ENCODE peak calls at places on chromosomes 13 and 19, in ten cellular contexts. J is uterus, P is HCT116, G is transverse colon, Z is heart left ventricle, M is H1, D is lower leg skin, F is IMR-90, A is right lobe of liver, V is adrenal gland. H is an unnamed sample.

GRCh38 chr19:39814595-39814994 is 19.4 kb downstream of the DYRK1B start:
- DNase-seq in A (no peak), J (no peak), M (no peak), P (no peak), D (no peak), V (no peak), Z (no peak), F (no peak), G (no peak), H (no peak)

GRCh38 chr13:85371254-85371653 is 428.0 kb downstream of the SLITRK6 start:
- DNase-seq in A (no peak), D (no peak), M (no peak), F (no peak), Z (no peak), J (no peak), P (no peak), V (no peak), G (no peak), H (no peak)

GRCh38 chr19:644363-644762 is 4.7 kb downstream of the FGF22 start:
- DNase-seq in F (no peak), G (no peak), Z (no peak), J (no peak), P (no peak), M (no peak), D (no peak), A (no peak), V (no peak), H (no peak)

GRCh38 chr19:38062959-38063786 is 156.2 kb downstream of the SIPA1L3 start:
- DNase-seq in P (no peak), G (no peak), A (no peak), Z (no peak), J (no peak), V (no peak), D (no peak), F (peak), M (no peak), H (no peak)

GRCh38 chr13:102183509-102184182 is 218.2 kb downstream of the FGF14 start:
- DNase-seq in P (no peak), J (no peak), V (no peak), M (no peak), Z (no peak), G (no peak), A (peak), D (no peak), F (no peak), H (no peak)

GRCh38 chr13:92657565-92657964 is 569.0 kb upstream of the GPC6 start:
- DNase-seq in V (no peak), M (no peak), A (no peak), J (no peak), F (peak), P (no peak), Z (no peak), G (no peak), D (no peak), H (no peak)

GRCh38 chr19:47241919-47242644 is 11.1 kb upstream of the BBC3 start:
- DNase-seq in P (no peak), M (no peak), Z (no peak), D (no peak), J (no peak), F (no peak), G (no peak), A (no peak), V (no peak), H (no peak)

GRCh38 chr13:113178070-113178895 is 19.8 kb downstream of the PROZ start:
- DNase-seq in A (no peak), G (no peak), V (no peak), J (no peak), M (no peak), F (peak), Z (no peak), D (no peak), P (no peak), H (no peak)

GRCh38 chr19:3551808-3552095 is 5.6 kb downstream of the MFSD12 start:
- DNase-seq in F (no peak), G (no peak), D (no peak), V (no peak), P (no peak), Z (no peak), A (no peak), J (no peak), M (no peak), H (no peak)

GRCh38 chr19:873084-874019 is 13.9 kb downstream of the CFD start:
- DNase-seq in A (no peak), G (peak), D (no peak), J (no peak), P (peak), M (no peak), F (peak), V (no peak), Z (no peak), H (no peak)

GRCh38 chr19:50676625-50677197 is 27.5 kb downstream of the C19orf81 start:
- DNase-seq in J (no peak), P (no peak), F (no peak), Z (no peak), A (no peak), M (no peak), D (no peak), V (no peak), G (no peak), H (no peak)

GRCh38 chr19:13104848-13105646 is 2.4 kb upstream of the LYL1 start:
- DNase-seq in Z (no peak), G (no peak), D (no peak), A (peak), P (no peak), V (peak), M (no peak), F (no peak), J (peak), H (no peak)

GRCh38 chr19:42032428-42032827 is 37.6 kb downstream of the GRIK5 start:
- DNase-seq in G (no peak), V (no peak), P (no peak), F (no peak), Z (peak), J (no peak), M (peak), D (no peak), A (no peak), H (no peak)

GRCh38 chr19:33417751-33418150 is 44.2 kb downstream of the CEBPG start:
- DNase-seq in D (no peak), F (no peak), G (no peak), J (no peak), Z (no peak), A (no peak), M (no peak), V (no peak), P (no peak), H (no peak)

GRCh38 chr13:99301913-99302636 is 5.1 kb downstream of the GPR183 start:
- DNase-seq in J (no peak), D (no peak), Z (no peak), V (no peak), F (no peak), P (no peak), A (no peak), G (no peak), M (no peak), H (no peak)
- H3K4me3 ChIP-seq in J (no peak), D (no peak), Z (no peak), V (no peak), F (no peak), P (no peak), A (no peak), G (no peak), M (no peak), H (no peak)

DNA sequence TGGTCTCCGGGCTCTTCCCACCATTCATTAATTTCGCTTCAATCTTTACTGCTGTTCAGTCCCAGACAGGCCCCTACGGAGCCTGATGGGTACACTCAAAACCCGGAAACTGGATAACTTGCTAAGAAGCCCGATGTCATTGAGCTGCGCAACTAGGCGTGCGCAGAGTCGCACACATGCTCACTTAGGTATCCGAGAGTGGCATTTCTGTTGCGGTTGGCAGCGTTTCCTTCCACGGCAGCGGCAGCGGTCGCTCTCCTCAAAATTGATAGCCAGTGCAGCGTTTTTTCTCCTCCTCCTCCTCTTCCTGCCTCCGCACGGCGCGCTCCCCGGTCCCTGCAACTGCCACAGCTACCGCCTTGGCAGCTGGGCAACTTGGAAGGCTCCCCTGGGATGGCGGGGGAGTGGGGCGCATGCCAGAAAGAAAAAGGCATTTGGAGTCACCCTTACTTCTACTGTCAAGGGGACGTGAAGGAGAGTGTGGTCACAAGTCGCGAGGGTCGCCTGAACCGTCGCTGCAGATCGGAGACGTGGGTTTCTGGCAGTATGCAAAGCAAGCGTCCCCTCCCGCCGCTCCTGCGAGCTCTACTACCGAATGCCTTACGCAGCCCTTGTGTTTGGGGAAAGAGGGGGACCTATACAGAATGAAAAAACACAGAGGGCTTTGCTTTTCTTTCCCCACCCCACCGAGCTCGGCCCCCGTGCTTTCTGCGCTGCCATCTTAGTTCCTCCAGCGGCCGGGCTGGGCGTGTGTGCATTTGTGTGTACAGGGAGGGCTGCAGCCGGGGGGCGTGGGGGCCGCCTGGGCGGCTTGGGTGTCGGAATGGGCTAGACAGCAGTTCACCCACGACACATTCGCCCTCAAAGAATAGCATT is 2.5 kb upstream of the MYCBP2 start:
- DNase-seq in J (peak), A (peak), M (peak), V (peak), D (peak), P (peak), G (peak), F (peak), Z (peak), H (peak)
- TF ChIP-seq POLR2A in J (peak), A (peak), M (no peak), V (peak), D (no peak), P (peak), G (peak), F (no peak), Z (no peak), H (no peak)

DNA sequence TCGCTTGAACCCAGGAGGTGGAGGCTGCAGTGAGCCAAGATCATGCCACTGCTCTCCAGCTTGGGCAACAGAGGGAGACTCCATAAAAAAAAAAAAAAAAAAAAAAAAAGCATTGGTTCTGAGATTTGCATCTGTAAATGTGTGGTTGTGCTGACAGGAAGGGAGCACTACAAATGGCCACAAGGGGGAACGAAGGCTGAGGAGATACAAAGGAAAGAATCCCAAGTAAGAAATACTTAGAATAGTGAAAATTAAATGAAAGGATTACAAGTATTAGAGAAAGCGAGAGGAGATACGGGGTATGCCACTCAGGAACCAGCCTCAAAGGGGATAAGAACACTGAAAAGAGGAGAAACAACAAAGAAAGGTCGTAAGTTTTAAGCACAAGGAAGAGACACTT is 284.9 kb downstream of the KLF12 start:
- DNase-seq in F (peak), D (no peak), V (no peak), G (peak), J (no peak), Z (no peak), P (peak), A (no peak), M (no peak), H (no peak)
- TF ChIP-seq CTCF in F (peak), D (no peak), V (no peak), G (peak), J (no peak), Z (peak), P (peak), A (peak), M (no peak), H (no peak)

GRCh38 chr13:20161275-20161950 is 561 bp upstream of the GJA3 start:
- DNase-seq in D (no peak), V (no peak), P (no peak), Z (peak), M (peak), A (no peak), F (no peak), J (no peak), G (peak), H (no peak)

GRCh38 chr13:20160346-20161274 is at the start of gene GJA3:
- DNase-seq in P (no peak), M (peak), G (no peak), J (no peak), A (peak), Z (peak), D (no peak), F (peak), V (no peak), H (no peak)

GRCh38 chr13:20157387-20157786 is 3.5 kb downstream of the GJA3 start:
- DNase-seq in J (no peak), D (no peak), M (no peak), F (no peak), Z (no peak), A (no peak), P (no peak), G (no peak), V (no peak), H (no peak)

GRCh38 chr13:20161951-20162300 is 1.1 kb upstream of the GJA3 start:
- DNase-seq in G (no peak), D (no peak), M (no peak), P (no peak), V (no peak), A (no peak), F (no peak), Z (no peak), J (no peak), H (no peak)

DNA sequence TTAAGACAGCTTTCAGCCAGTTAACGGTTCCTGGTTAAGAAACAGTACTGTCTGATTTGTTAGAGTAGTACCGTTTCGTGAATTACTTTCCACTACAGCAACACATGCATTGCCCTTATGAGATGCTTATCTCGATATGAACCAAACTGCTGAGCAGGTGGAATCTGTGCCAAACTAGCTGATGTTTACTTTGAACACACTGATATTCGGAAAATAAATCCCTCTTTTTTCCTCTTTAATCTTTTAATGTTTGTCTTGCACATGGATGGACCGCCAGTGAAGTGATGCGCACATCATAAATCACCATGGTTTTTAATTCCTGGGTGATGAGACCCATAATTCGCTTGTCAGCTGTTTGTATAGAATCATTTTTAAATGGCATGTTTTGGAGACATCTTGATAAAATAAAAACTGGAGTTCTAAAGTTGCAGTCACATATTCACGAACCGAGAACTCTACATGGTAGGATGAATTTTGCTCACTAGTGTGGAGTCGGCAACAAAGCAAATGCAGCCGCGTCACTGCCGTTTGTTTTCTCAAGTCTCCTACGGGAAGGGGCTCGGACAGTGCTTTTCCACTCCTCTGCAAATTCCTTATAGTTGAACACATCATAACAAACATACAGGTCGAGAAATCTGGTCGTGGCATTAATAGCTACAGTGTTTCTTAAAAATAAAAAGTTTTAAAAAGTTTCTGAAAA is 1.1 kb downstream of the GJA3 start:
- DNase-seq in A (no peak), M (no peak), D (no peak), F (peak), G (no peak), Z (no peak), J (no peak), P (no peak), V (no peak), H (no peak)
- H3K4me3 ChIP-seq in A (no peak), M (peak), D (no peak), F (peak), G (no peak), Z (peak), J (no peak), P (peak), V (no peak), H (no peak)

GRCh38 chr19:57746580-57747471 is at the start of gene ZNF776:
- DNase-seq in V (peak), F (peak), M (peak), G (peak), A (peak), P (peak), J (peak), Z (peak), D (peak), H (peak)
- TF ChIP-seq POLR2A in V (peak), F (peak), M (peak), G (peak), A (no peak), P (peak), J (no peak), Z (peak), D (no peak), H (no peak)